ENCODE peak calls at places on chromosomes 16 and 17, in five cellular contexts. N, X, M, Y and W are unnamed samples.

GRCh38 chr16:23071202-23072083 is 77.8 kb downstream of the USP31 start:
- DNase-seq in N (no peak), X (no peak), M (no peak), Y (no peak), W (no peak)

GRCh38 chr17:47644324-47644723 is 5.4 kb upstream of the KPNB1 start:
- DNase-seq in N (no peak), X (no peak), M (no peak), Y (no peak), W (no peak)

GRCh38 chr16:66872927-66873684 is 7.2 kb upstream of the PDP2 start:
- DNase-seq in N (peak), X (peak), M (peak), Y (peak), W (peak)

GRCh38 chr17:48615212-48615962 is at the start of gene HOXB8:
- DNase-seq in N (no peak), X (no peak), M (no peak), Y (no peak), W (no peak)

GRCh38 chr16:66207139-66207863 is 159.2 kb upstream of the CDH5 start:
- DNase-seq in N (no peak), X (no peak), M (no peak), Y (no peak), W (no peak)

GRCh38 chr16:727291-727977 is 528 bp downstream of the HAGHL start:
- DNase-seq in N (no peak), X (peak), M (no peak), Y (peak), W (no peak)

GRCh38 chr17:80970044-80970761 is 21.4 kb upstream of the CHMP6 start:
- DNase-seq in N (peak), X (peak), M (no peak), Y (no peak), W (no peak)

GRCh38 chr16:104828-105374 is 26.9 kb downstream of the MPG start:
- DNase-seq in N (no peak), X (no peak), M (no peak), Y (no peak), W (no peak)

GRCh38 chr17:16922386-16923096 is 49.4 kb downstream of the TNFRSF13B start:
- DNase-seq in N (no peak), X (no peak), M (no peak), Y (no peak), W (no peak)

GRCh38 chr17:45914036-45914717 is 19.8 kb downstream of the MAPT start:
- DNase-seq in N (no peak), X (no peak), M (no peak), Y (no peak), W (no peak)

GRCh38 chr16:11090947-11091785 is 146.8 kb downstream of the CLEC16A start:
- DNase-seq in N (no peak), X (no peak), M (no peak), Y (no peak), W (no peak)

GRCh38 chr17:74296548-74296936 is 22.5 kb downstream of the DNAI2 start:
- DNase-seq in N (peak), X (peak), M (peak), Y (peak), W (no peak)

GRCh38 chr16:57798953-57799618 is 3.2 kb downstream of the KIFC3 start:
- DNase-seq in N (no peak), X (no peak), M (no peak), Y (no peak), W (no peak)

GRCh38 chr17:5563451-5563850 is 20.9 kb downstream of the NLRP1 start:
- DNase-seq in N (no peak), X (no peak), M (no peak), Y (no peak), W (no peak)

GRCh38 chr17:14725729-14726128 is 424.8 kb downstream of the HS3ST3B1 start:
- DNase-seq in N (no peak), X (no peak), M (no peak), Y (no peak), W (no peak)

GRCh38 chr17:82050761-82051641 is 610 bp downstream of the RFNG start:
- DNase-seq in N (no peak), X (no peak), M (no peak), Y (no peak), W (no peak)

GRCh38 chr17:27765353-27765752 is 35.0 kb downstream of the NOS2 start:
- DNase-seq in N (no peak), X (no peak), M (no peak), Y (no peak), W (no peak)

GRCh38 chr16:78961464-78961863 is 639.1 kb downstream of the MAF start:
- DNase-seq in N (no peak), X (no peak), M (no peak), Y (no peak), W (no peak)

GRCh38 chr16:28264656-28265055 is 27.7 kb upstream of the SBK1 start:
- DNase-seq in N (peak), X (no peak), M (no peak), Y (no peak), W (no peak)

GRCh38 chr17:47276868-47277267 is 23.2 kb downstream of the ITGB3 start:
- DNase-seq in N (no peak), X (no peak), M (no peak), Y (peak), W (no peak)

GRCh38 chr17:8476741-8477140 is 41.1 kb downstream of the NDEL1 start:
- DNase-seq in N (no peak), X (no peak), M (no peak), Y (no peak), W (no peak)

GRCh38 chr16:84043486-84044107 is 1.0 kb upstream of the SLC38A8 start:
- DNase-seq in N (no peak), X (no peak), M (no peak), Y (peak), W (no peak)

GRCh38 chr16:4613636-4614570 is 785 bp downstream of the UBALD1 start:
- DNase-seq in N (no peak), X (peak), M (no peak), Y (peak), W (no peak)

GRCh38 chr16:720507-720989 is 398 bp upstream of the ANTKMT start:
- DNase-seq in N (peak), X (peak), M (no peak), Y (peak), W (no peak)

GRCh38 chr16:50763211-50763610 is 21.3 kb downstream of the CYLD start:
- DNase-seq in N (no peak), X (no peak), M (no peak), Y (no peak), W (no peak)

GRCh38 chr16:47143329-47143676 is 442 bp downstream of the NETO2 start:
- DNase-seq in N (peak), X (peak), M (peak), Y (peak), W (no peak)

GRCh38 chr17:66302761-66303626 is 581 bp downstream of the PRKCA start:
- DNase-seq in N (peak), X (peak), M (no peak), Y (peak), W (no peak)

GRCh38 chr17:50904522-50905459 is 38.6 kb upstream of the TOB1 start:
- DNase-seq in N (no peak), X (no peak), M (no peak), Y (no peak), W (no peak)